ENCODE peak calls at places on chromosomes 12 and 14, in six cellular contexts. C, Z, B, I, U and J are unnamed samples.

GRCh38 chr12:5941907-5942306 is 3.2 kb downstream of the ANO2 start:
- DNase-seq in U (no peak), Z (no peak), I (no peak), B (no peak), C (no peak), J (peak; percentile 10)

GRCh38 chr12:93838180-93838579 is 161.0 kb downstream of the CRADD start:
- DNase-seq in C (no peak), I (no peak), B (no peak), U (no peak), Z (no peak), J (no peak)

GRCh38 chr12:132397152-132397933 is 68.0 kb upstream of the GALNT9 start:
- DNase-seq in U (no peak), Z (no peak), B (no peak), C (no peak), I (peak; percentile 37), J (no peak)

GRCh38 chr14:56216631-56217379 is 98.6 kb downstream of the PELI2 start:
- DNase-seq in Z (no peak), I (peak; percentile 82), B (no peak), U (no peak), C (peak; percentile 28), J (no peak)

GRCh38 chr14:65349100-65349499 is 63.4 kb upstream of the FUT8 start:
- DNase-seq in C (no peak), B (no peak), I (no peak), U (no peak), Z (no peak), J (no peak)

GRCh38 chr14:19775587-19775986 is 2.3 kb downstream of the OR4M1 start:
- DNase-seq in Z (no peak), C (no peak), B (no peak), U (no peak), I (no peak), J (no peak)

GRCh38 chr14:39258782-39259545 is 25.2 kb downstream of the MIA2 start:
- DNase-seq in B (no peak), U (no peak), Z (no peak), C (no peak), I (no peak), J (no peak)

GRCh38 chr12:16950041-16950677 is 344.2 kb upstream of the LMO3 start:
- DNase-seq in I (no peak), Z (no peak), U (no peak), C (no peak), B (no peak), J (peak; percentile 71)

GRCh38 chr14:65780566-65780965 is 368.0 kb downstream of the FUT8 start:
- DNase-seq in U (no peak), I (no peak), Z (no peak), B (no peak), C (no peak), J (no peak)

GRCh38 chr14:63203015-63203414 is 1.2 kb upstream of the RHOJ start:
- DNase-seq in I (no peak), U (no peak), Z (no peak), C (no peak), B (no peak), J (no peak)

GRCh38 chr14:63204407-63205280 is at the start of gene RHOJ:
- DNase-seq in U (no peak), C (peak; percentile 32), I (no peak), Z (no peak), B (no peak), J (peak; percentile 84)

GRCh38 chr14:63205850-63206249 is 1.6 kb downstream of the RHOJ start:
- DNase-seq in Z (no peak), C (peak; percentile 28), B (no peak), I (no peak), U (no peak), J (no peak)

GRCh38 chr14:63203618-63204406 is 431 bp upstream of the RHOJ start:
- DNase-seq in C (peak; percentile 99), U (peak; percentile 53), B (peak; percentile 59), Z (peak; percentile 34), I (peak; percentile 87), J (peak; percentile 87)

DNA sequence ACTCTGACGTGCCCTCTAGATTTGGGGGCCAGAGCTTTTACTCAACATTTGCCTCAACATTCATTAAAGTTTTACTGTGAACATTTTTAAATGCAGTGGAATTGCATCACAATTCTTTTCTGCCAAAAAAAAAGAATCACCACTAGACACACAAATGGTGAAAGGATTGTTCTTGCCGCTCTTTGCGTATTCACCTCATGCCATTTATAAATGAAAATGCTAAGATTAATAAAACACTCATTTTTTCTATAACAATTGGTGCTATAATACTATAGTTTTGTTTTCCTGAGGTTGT is 985 bp downstream of the RHOJ start:
- DNase-seq in B (no peak), I (no peak), C (no peak), U (no peak), Z (no peak), J (no peak)
- TF ChIP-seq CTCF in B (no peak), I (no peak), C (no peak), U (no peak), Z (no peak), J (no peak)

GRCh38 chr12:53984901-53985357 is at the start of gene HOXC10:
- DNase-seq in C (peak; percentile 75), U (peak; percentile 93), I (peak; percentile 99), Z (peak; percentile 97), B (peak; percentile 65), J (peak; percentile 97)
- H3K9ac ChIP-seq in C (no peak within 1 kb of the TSS), U (no peak within 1 kb of the TSS), I (peak within 1 kb of the TSS; percentile 97), Z (no peak within 1 kb of the TSS), B (no peak within 1 kb of the TSS), J (no peak within 1 kb of the TSS)

GRCh38 chr14:31895206-31895605 is 181.9 kb upstream of the ARHGAP5 start:
- DNase-seq in U (peak; percentile 84), I (no peak), C (peak; percentile 89), B (no peak), Z (no peak), J (no peak)
- TF ChIP-seq CTCF in U (no peak), I (no peak), C (no peak), B (no peak), Z (no peak), J (no peak)

GRCh38 chr12:95545303-95545702 is 6.0 kb downstream of the USP44 start:
- DNase-seq in Z (no peak), C (no peak), B (no peak), I (no peak), U (no peak), J (no peak)
- H3K9ac ChIP-seq in Z (no peak overlapping the region), C (no peak overlapping the region), B (no peak overlapping the region), I (no peak overlapping the region), U (no peak overlapping the region), J (no peak overlapping the region)

GRCh38 chr12:21065845-21066244 is 65.1 kb upstream of the SLCO1B1 start:
- DNase-seq in U (peak; percentile 50), Z (no peak), I (no peak), C (no peak), B (no peak), J (peak; percentile 59)
- TF ChIP-seq CTCF in U (peak; percentile 54), Z (peak; percentile 48), I (no peak), C (no peak), B (peak; percentile 29), J (peak; percentile 86)

GRCh38 chr12:89597210-89597609 is 71.4 kb upstream of the POC1B start:
- DNase-seq in C (no peak), U (no peak), B (no peak), Z (no peak), I (no peak), J (no peak)
- H3K9ac ChIP-seq in C (no peak overlapping the region), U (no peak overlapping the region), B (no peak overlapping the region), Z (no peak overlapping the region), I (no peak overlapping the region), J (no peak overlapping the region)

GRCh38 chr12:101877816-101878811 is 734 bp downstream of the DRAM1 start:
- DNase-seq in U (peak; percentile 18), Z (peak; percentile 18), C (no peak), B (peak; percentile 36), I (peak; percentile 79), J (peak; percentile 53)

GRCh38 chr12:101881228-101881627 is 3.8 kb downstream of the DRAM1 start:
- DNase-seq in B (no peak), U (no peak), C (no peak), Z (no peak), I (no peak), J (no peak)

GRCh38 chr12:101880769-101881168 is 3.4 kb downstream of the DRAM1 start:
- DNase-seq in Z (no peak), B (no peak), I (no peak), U (no peak), C (no peak), J (no peak)

GRCh38 chr12:101875112-101875961 is 2.0 kb upstream of the DRAM1 start:
- DNase-seq in C (peak; percentile 42), B (no peak), Z (no peak), I (no peak), U (no peak), J (no peak)

GRCh38 chr12:101876861-101877815 is at the start of gene DRAM1:
- DNase-seq in Z (peak; percentile 86), I (peak; percentile 98), C (peak; percentile 89), B (peak; percentile 91), U (peak; percentile 89), J (peak; percentile 96)
- TF ChIP-seq CTCF in Z (peak; percentile 25), I (no peak), C (peak; percentile 6), B (no peak), U (peak; percentile 31), J (peak; percentile 40)

DNA sequence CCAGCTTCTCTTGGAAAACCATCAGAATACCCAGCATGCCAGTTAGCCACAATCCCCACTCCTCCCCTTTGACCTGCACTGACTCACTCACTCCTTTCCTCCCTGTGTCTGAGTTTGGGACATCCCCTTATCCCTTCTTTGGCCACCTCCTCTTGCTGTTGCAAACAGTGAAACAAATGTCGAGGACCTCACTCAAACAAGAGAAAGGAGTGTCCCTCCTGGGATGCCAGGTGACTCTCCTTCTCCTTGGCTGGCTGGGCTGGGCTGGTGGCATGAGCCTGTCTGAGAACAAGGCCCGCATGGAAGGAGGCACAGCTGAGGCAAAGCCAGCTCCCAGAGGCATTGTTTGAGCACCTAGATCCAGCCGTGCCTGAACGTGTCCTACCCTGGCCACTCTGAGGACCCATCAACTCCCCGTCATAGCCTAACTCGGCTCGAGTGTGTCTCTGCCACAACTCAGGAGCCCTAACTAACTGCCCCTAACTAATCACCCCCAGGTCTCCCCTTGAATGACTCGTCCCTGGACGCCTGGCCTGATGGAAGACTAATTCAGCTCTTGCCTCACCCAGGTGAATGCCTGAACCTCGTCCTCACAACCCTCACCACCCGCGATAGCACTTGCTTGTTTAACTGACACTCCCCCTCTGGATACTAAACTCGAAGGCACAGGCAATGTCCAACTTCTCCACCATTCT is 43.0 kb downstream of the NCOR2 start:
- DNase-seq in I (peak; percentile 66), Z (no peak), B (no peak), U (peak; percentile 57), C (peak; percentile 87), J (no peak)
- H3K9ac ChIP-seq in I (no peak overlapping the region), Z (no peak overlapping the region), B (no peak overlapping the region), U (no peak overlapping the region), C (no peak overlapping the region), J (no peak overlapping the region)

GRCh38 chr12:18589316-18589715 is 148.5 kb downstream of the PLCZ1 start:
- DNase-seq in I (no peak), Z (no peak), B (no peak), U (no peak), C (no peak), J (no peak)
- TF ChIP-seq CTCF in I (no peak), Z (peak; percentile 28), B (no peak), U (peak; percentile 41), C (peak; percentile 29), J (peak; percentile 58)